ENCODE peak calls at places on chromosomes 4 and X, in ten cellular contexts. One of them, this sample, is unnamed.

GRCh38 chr4:139596680-139597279 is 40.8 kb upstream of the SETD7 start:
- DNase-seq in CD8-positive, alpha-beta T cell: no peak
- DNase-seq in H1: no peak
- DNase-seq in lower lobe of right lung: no peak
- DNase-seq in stimulated activated CD8-positive, alpha-beta memory T cell treated with anti-CD3 and anti-CD28 coated beads, Interleukin-4, amount 100 ng/mL, for 4 hours: no peak
- DNase-seq in nucleus accumbens: no peak
- DNase-seq in K562: no peak
- DNase-seq in D341Med: no peak
- DNase-seq in GM18507: no peak
- DNase-seq in GM12864: no peak
- DNase-seq in this sample: no peak

GRCh38 chr4:24843121-24843520 is 47.7 kb downstream of the SOD3 start:
- DNase-seq in lower lobe of right lung: no peak
- DNase-seq in CD8-positive, alpha-beta T cell: no peak
- DNase-seq in nucleus accumbens: no peak
- DNase-seq in H1: no peak
- DNase-seq in GM12864: no peak
- DNase-seq in D341Med: no peak
- DNase-seq in GM18507: no peak
- DNase-seq in stimulated activated CD8-positive, alpha-beta memory T cell treated with anti-CD3 and anti-CD28 coated beads, Interleukin-4, amount 100 ng/mL, for 4 hours: no peak
- DNase-seq in K562: no peak
- DNase-seq in this sample: no peak

GRCh38 chr4:61200991-61201526 is 933 bp downstream of the ADGRL3 start:
- DNase-seq in GM18507: no peak
- DNase-seq in CD8-positive, alpha-beta T cell: no peak
- DNase-seq in GM12864: no peak
- DNase-seq in stimulated activated CD8-positive, alpha-beta memory T cell treated with anti-CD3 and anti-CD28 coated beads, Interleukin-4, amount 100 ng/mL, for 4 hours: no peak
- DNase-seq in lower lobe of right lung: no peak
- DNase-seq in K562: no peak
- DNase-seq in H1: peak
- DNase-seq in nucleus accumbens: peak
- DNase-seq in D341Med: peak
- DNase-seq in this sample: no peak

GRCh38 chrX:68461541-68461940 is 28.2 kb upstream of the OPHN1 start:
- DNase-seq in CD8-positive, alpha-beta T cell: no peak
- DNase-seq in stimulated activated CD8-positive, alpha-beta memory T cell treated with anti-CD3 and anti-CD28 coated beads, Interleukin-4, amount 100 ng/mL, for 4 hours: no peak
- DNase-seq in GM18507: no peak
- DNase-seq in H1: no peak
- DNase-seq in D341Med: no peak
- DNase-seq in GM12864: no peak
- DNase-seq in K562: no peak
- DNase-seq in nucleus accumbens: no peak
- DNase-seq in lower lobe of right lung: no peak
- DNase-seq in this sample: no peak

GRCh38 chr4:159684061-159684460 is 581.2 kb downstream of the RAPGEF2 start:
- DNase-seq in lower lobe of right lung: no peak
- DNase-seq in GM12864: no peak
- DNase-seq in nucleus accumbens: no peak
- DNase-seq in GM18507: no peak
- DNase-seq in CD8-positive, alpha-beta T cell: no peak
- DNase-seq in K562: no peak
- DNase-seq in D341Med: no peak
- DNase-seq in stimulated activated CD8-positive, alpha-beta memory T cell treated with anti-CD3 and anti-CD28 coated beads, Interleukin-4, amount 100 ng/mL, for 4 hours: no peak
- DNase-seq in H1: no peak
- DNase-seq in this sample: no peak

GRCh38 chr4:40837094-40837870 is 87.5 kb downstream of the NSUN7 start:
- DNase-seq in GM12864: no peak
- DNase-seq in stimulated activated CD8-positive, alpha-beta memory T cell treated with anti-CD3 and anti-CD28 coated beads, Interleukin-4, amount 100 ng/mL, for 4 hours: no peak
- DNase-seq in GM18507: no peak
- DNase-seq in H1: no peak
- DNase-seq in K562: no peak
- DNase-seq in CD8-positive, alpha-beta T cell: no peak
- DNase-seq in lower lobe of right lung: no peak
- DNase-seq in nucleus accumbens: peak
- DNase-seq in D341Med: no peak
- DNase-seq in this sample: peak

GRCh38 chr4:8394125-8394524 is 46.4 kb downstream of the ACOX3 start:
- DNase-seq in nucleus accumbens: peak
- DNase-seq in D341Med: no peak
- DNase-seq in CD8-positive, alpha-beta T cell: no peak
- DNase-seq in H1: no peak
- DNase-seq in K562: no peak
- DNase-seq in stimulated activated CD8-positive, alpha-beta memory T cell treated with anti-CD3 and anti-CD28 coated beads, Interleukin-4, amount 100 ng/mL, for 4 hours: no peak
- DNase-seq in GM12864: no peak
- DNase-seq in lower lobe of right lung: no peak
- DNase-seq in GM18507: no peak
- DNase-seq in this sample: no peak

GRCh38 chr4:182215171-182215570 is 28.0 kb upstream of the TENM3 start:
- DNase-seq in nucleus accumbens: no peak
- DNase-seq in H1: no peak
- DNase-seq in K562: no peak
- DNase-seq in GM18507: no peak
- DNase-seq in GM12864: no peak
- DNase-seq in stimulated activated CD8-positive, alpha-beta memory T cell treated with anti-CD3 and anti-CD28 coated beads, Interleukin-4, amount 100 ng/mL, for 4 hours: no peak
- DNase-seq in D341Med: no peak
- DNase-seq in lower lobe of right lung: no peak
- DNase-seq in CD8-positive, alpha-beta T cell: no peak
- DNase-seq in this sample: no peak

GRCh38 chrX:130385520-130385919 is at the start of gene GPR119:
- DNase-seq in lower lobe of right lung: no peak
- DNase-seq in CD8-positive, alpha-beta T cell: no peak
- DNase-seq in D341Med: no peak
- DNase-seq in GM12864: no peak
- DNase-seq in H1: no peak
- DNase-seq in GM18507: no peak
- DNase-seq in stimulated activated CD8-positive, alpha-beta memory T cell treated with anti-CD3 and anti-CD28 coated beads, Interleukin-4, amount 100 ng/mL, for 4 hours: no peak
- DNase-seq in K562: no peak
- DNase-seq in nucleus accumbens: no peak
- DNase-seq in this sample: no peak

GRCh38 chr4:132818091-132818490 is 331.0 kb upstream of the PCDH10 start:
- DNase-seq in H1: peak
- DNase-seq in CD8-positive, alpha-beta T cell: no peak
- DNase-seq in GM18507: no peak
- DNase-seq in D341Med: peak
- DNase-seq in GM12864: no peak
- DNase-seq in K562: no peak
- DNase-seq in stimulated activated CD8-positive, alpha-beta memory T cell treated with anti-CD3 and anti-CD28 coated beads, Interleukin-4, amount 100 ng/mL, for 4 hours: no peak
- DNase-seq in lower lobe of right lung: no peak
- DNase-seq in nucleus accumbens: no peak
- DNase-seq in this sample: no peak

GRCh38 chrX:150225266-150225665 is 137.9 kb upstream of the MAMLD1 start:
- DNase-seq in K562: no peak
- DNase-seq in GM12864: no peak
- DNase-seq in nucleus accumbens: no peak
- DNase-seq in D341Med: no peak
- DNase-seq in GM18507: no peak
- DNase-seq in lower lobe of right lung: no peak
- DNase-seq in H1: no peak
- DNase-seq in CD8-positive, alpha-beta T cell: no peak
- DNase-seq in stimulated activated CD8-positive, alpha-beta memory T cell treated with anti-CD3 and anti-CD28 coated beads, Interleukin-4, amount 100 ng/mL, for 4 hours: no peak
- DNase-seq in this sample: no peak

GRCh38 chr4:169397762-169398161 is 127.0 kb upstream of the SH3RF1 start:
- DNase-seq in GM18507: no peak
- DNase-seq in CD8-positive, alpha-beta T cell: no peak
- DNase-seq in K562: no peak
- DNase-seq in stimulated activated CD8-positive, alpha-beta memory T cell treated with anti-CD3 and anti-CD28 coated beads, Interleukin-4, amount 100 ng/mL, for 4 hours: no peak
- DNase-seq in D341Med: no peak
- DNase-seq in GM12864: no peak
- DNase-seq in lower lobe of right lung: no peak
- DNase-seq in nucleus accumbens: no peak
- DNase-seq in H1: no peak
- DNase-seq in this sample: no peak

GRCh38 chrX:1518512-1518911 is 18.5 kb downstream of the P2RY8 start:
- DNase-seq in K562: no peak
- DNase-seq in stimulated activated CD8-positive, alpha-beta memory T cell treated with anti-CD3 and anti-CD28 coated beads, Interleukin-4, amount 100 ng/mL, for 4 hours: no peak
- DNase-seq in nucleus accumbens: no peak
- DNase-seq in GM18507: no peak
- DNase-seq in GM12864: no peak
- DNase-seq in D341Med: no peak
- DNase-seq in lower lobe of right lung: no peak
- DNase-seq in H1: no peak
- DNase-seq in CD8-positive, alpha-beta T cell: no peak
- DNase-seq in this sample: no peak

GRCh38 chrX:134634691-134635090 is 23.6 kb downstream of the PLAC1 start:
- DNase-seq in D341Med: no peak
- DNase-seq in GM12864: no peak
- DNase-seq in stimulated activated CD8-positive, alpha-beta memory T cell treated with anti-CD3 and anti-CD28 coated beads, Interleukin-4, amount 100 ng/mL, for 4 hours: no peak
- DNase-seq in GM18507: no peak
- DNase-seq in CD8-positive, alpha-beta T cell: no peak
- DNase-seq in K562: no peak
- DNase-seq in lower lobe of right lung: no peak
- DNase-seq in H1: no peak
- DNase-seq in nucleus accumbens: no peak
- DNase-seq in this sample: no peak

GRCh38 chr4:107255114-107255513 is 219.0 kb upstream of the DKK2 start:
- DNase-seq in K562: no peak
- DNase-seq in stimulated activated CD8-positive, alpha-beta memory T cell treated with anti-CD3 and anti-CD28 coated beads, Interleukin-4, amount 100 ng/mL, for 4 hours: no peak
- DNase-seq in GM12864: no peak
- DNase-seq in nucleus accumbens: no peak
- DNase-seq in D341Med: no peak
- DNase-seq in CD8-positive, alpha-beta T cell: no peak
- DNase-seq in H1: no peak
- DNase-seq in lower lobe of right lung: no peak
- DNase-seq in GM18507: no peak
- DNase-seq in this sample: no peak

GRCh38 chr4:102363033-102363432 is 17.8 kb upstream of the SLC39A8 start:
- DNase-seq in GM18507: no peak
- DNase-seq in nucleus accumbens: no peak
- DNase-seq in stimulated activated CD8-positive, alpha-beta memory T cell treated with anti-CD3 and anti-CD28 coated beads, Interleukin-4, amount 100 ng/mL, for 4 hours: no peak
- DNase-seq in K562: no peak
- DNase-seq in GM12864: no peak
- DNase-seq in D341Med: no peak
- DNase-seq in H1: no peak
- DNase-seq in CD8-positive, alpha-beta T cell: no peak
- DNase-seq in lower lobe of right lung: no peak
- DNase-seq in this sample: no peak

GRCh38 chrX:13064599-13065143 is 20.3 kb upstream of the FAM9C start:
- DNase-seq in K562: no peak
- DNase-seq in stimulated activated CD8-positive, alpha-beta memory T cell treated with anti-CD3 and anti-CD28 coated beads, Interleukin-4, amount 100 ng/mL, for 4 hours: no peak
- DNase-seq in H1: no peak
- DNase-seq in CD8-positive, alpha-beta T cell: no peak
- DNase-seq in lower lobe of right lung: no peak
- DNase-seq in GM12864: no peak
- DNase-seq in nucleus accumbens: no peak
- DNase-seq in GM18507: no peak
- DNase-seq in D341Med: no peak
- DNase-seq in this sample: no peak

GRCh38 chr4:94544811-94545210 is 93.1 kb downstream of the PDLIM5 start:
- DNase-seq in CD8-positive, alpha-beta T cell: no peak
- DNase-seq in K562: no peak
- DNase-seq in H1: no peak
- DNase-seq in GM12864: no peak
- DNase-seq in nucleus accumbens: no peak
- DNase-seq in GM18507: no peak
- DNase-seq in D341Med: no peak
- DNase-seq in lower lobe of right lung: no peak
- DNase-seq in stimulated activated CD8-positive, alpha-beta memory T cell treated with anti-CD3 and anti-CD28 coated beads, Interleukin-4, amount 100 ng/mL, for 4 hours: no peak
- DNase-seq in this sample: no peak

GRCh38 chrX:145405012-145405411 is 157.7 kb downstream of the SPANXN1 start:
- DNase-seq in stimulated activated CD8-positive, alpha-beta memory T cell treated with anti-CD3 and anti-CD28 coated beads, Interleukin-4, amount 100 ng/mL, for 4 hours: no peak
- DNase-seq in H1: no peak
- DNase-seq in lower lobe of right lung: no peak
- DNase-seq in GM12864: no peak
- DNase-seq in K562: peak
- DNase-seq in nucleus accumbens: no peak
- DNase-seq in CD8-positive, alpha-beta T cell: no peak
- DNase-seq in GM18507: no peak
- DNase-seq in D341Med: peak
- DNase-seq in this sample: no peak

GRCh38 chr4:913280-913618 is 18.9 kb downstream of the GAK start:
- DNase-seq in CD8-positive, alpha-beta T cell: no peak
- DNase-seq in stimulated activated CD8-positive, alpha-beta memory T cell treated with anti-CD3 and anti-CD28 coated beads, Interleukin-4, amount 100 ng/mL, for 4 hours: no peak
- DNase-seq in H1: no peak
- DNase-seq in nucleus accumbens: no peak
- DNase-seq in GM12864: no peak
- DNase-seq in lower lobe of right lung: no peak
- DNase-seq in GM18507: no peak
- DNase-seq in K562: no peak
- DNase-seq in D341Med: no peak
- DNase-seq in this sample: no peak

GRCh38 chr4:15513545-15513944 is 43.9 kb downstream of the CC2D2A start:
- DNase-seq in lower lobe of right lung: no peak
- DNase-seq in H1: no peak
- DNase-seq in D341Med: peak
- DNase-seq in GM12864: no peak
- DNase-seq in K562: no peak
- DNase-seq in stimulated activated CD8-positive, alpha-beta memory T cell treated with anti-CD3 and anti-CD28 coated beads, Interleukin-4, amount 100 ng/mL, for 4 hours: no peak
- DNase-seq in GM18507: no peak
- DNase-seq in nucleus accumbens: no peak
- DNase-seq in CD8-positive, alpha-beta T cell: no peak
- DNase-seq in this sample: no peak

GRCh38 chr4:40212674-40213504 is 16.1 kb downstream of the RHOH start:
- DNase-seq in K562: no peak
- DNase-seq in D341Med: no peak
- DNase-seq in CD8-positive, alpha-beta T cell: no peak
- DNase-seq in H1: no peak
- DNase-seq in lower lobe of right lung: no peak
- DNase-seq in stimulated activated CD8-positive, alpha-beta memory T cell treated with anti-CD3 and anti-CD28 coated beads, Interleukin-4, amount 100 ng/mL, for 4 hours: no peak
- DNase-seq in nucleus accumbens: no peak
- DNase-seq in GM18507: no peak
- DNase-seq in GM12864: no peak
- DNase-seq in this sample: no peak

GRCh38 chrX:132443736-132444135 is 45.1 kb downstream of the MBNL3 start:
- DNase-seq in stimulated activated CD8-positive, alpha-beta memory T cell treated with anti-CD3 and anti-CD28 coated beads, Interleukin-4, amount 100 ng/mL, for 4 hours: no peak
- DNase-seq in K562: no peak
- DNase-seq in GM18507: no peak
- DNase-seq in D341Med: no peak
- DNase-seq in nucleus accumbens: no peak
- DNase-seq in H1: no peak
- DNase-seq in GM12864: no peak
- DNase-seq in lower lobe of right lung: no peak
- DNase-seq in CD8-positive, alpha-beta T cell: no peak
- DNase-seq in this sample: no peak

GRCh38 chrX:19566359-19567141 is 51.2 kb upstream of the MAP3K15 start:
- DNase-seq in lower lobe of right lung: no peak
- DNase-seq in stimulated activated CD8-positive, alpha-beta memory T cell treated with anti-CD3 and anti-CD28 coated beads, Interleukin-4, amount 100 ng/mL, for 4 hours: no peak
- DNase-seq in GM12864: peak
- DNase-seq in CD8-positive, alpha-beta T cell: no peak
- DNase-seq in nucleus accumbens: no peak
- DNase-seq in GM18507: no peak
- DNase-seq in H1: no peak
- DNase-seq in D341Med: no peak
- DNase-seq in K562: no peak
- DNase-seq in this sample: no peak

GRCh38 chrX:16666541-16666940 is 16.6 kb downstream of the S100G start:
- DNase-seq in CD8-positive, alpha-beta T cell: no peak
- DNase-seq in GM18507: no peak
- DNase-seq in nucleus accumbens: peak
- DNase-seq in K562: no peak
- DNase-seq in stimulated activated CD8-positive, alpha-beta memory T cell treated with anti-CD3 and anti-CD28 coated beads, Interleukin-4, amount 100 ng/mL, for 4 hours: no peak
- DNase-seq in GM12864: no peak
- DNase-seq in D341Med: no peak
- DNase-seq in lower lobe of right lung: no peak
- DNase-seq in H1: no peak
- DNase-seq in this sample: no peak

GRCh38 chrX:119870626-119871131 is 854 bp downstream of the RNF113A start:
- DNase-seq in stimulated activated CD8-positive, alpha-beta memory T cell treated with anti-CD3 and anti-CD28 coated beads, Interleukin-4, amount 100 ng/mL, for 4 hours: no peak
- DNase-seq in lower lobe of right lung: peak
- DNase-seq in CD8-positive, alpha-beta T cell: no peak
- DNase-seq in D341Med: peak
- DNase-seq in K562: peak
- DNase-seq in GM12864: no peak
- DNase-seq in nucleus accumbens: no peak
- DNase-seq in H1: no peak
- DNase-seq in GM18507: no peak
- DNase-seq in this sample: no peak

GRCh38 chr4:80694178-80694577 is 336.3 kb upstream of the BMP3 start:
- DNase-seq in D341Med: no peak
- DNase-seq in K562: no peak
- DNase-seq in CD8-positive, alpha-beta T cell: no peak
- DNase-seq in GM12864: no peak
- DNase-seq in stimulated activated CD8-positive, alpha-beta memory T cell treated with anti-CD3 and anti-CD28 coated beads, Interleukin-4, amount 100 ng/mL, for 4 hours: no peak
- DNase-seq in lower lobe of right lung: no peak
- DNase-seq in H1: no peak
- DNase-seq in GM18507: no peak
- DNase-seq in nucleus accumbens: no peak
- DNase-seq in this sample: no peak

GRCh38 chr4:80008971-80009370 is 64.1 kb downstream of the ANTXR2 start:
- DNase-seq in D341Med: no peak
- DNase-seq in nucleus accumbens: no peak
- DNase-seq in GM18507: no peak
- DNase-seq in CD8-positive, alpha-beta T cell: no peak
- DNase-seq in stimulated activated CD8-positive, alpha-beta memory T cell treated with anti-CD3 and anti-CD28 coated beads, Interleukin-4, amount 100 ng/mL, for 4 hours: no peak
- DNase-seq in GM12864: no peak
- DNase-seq in lower lobe of right lung: no peak
- DNase-seq in H1: no peak
- DNase-seq in K562: no peak
- DNase-seq in this sample: no peak

This sample was measured in caudate nucleus.